ENCODE peak calls at places on chromosomes 12 and 14, in four cellular contexts. M is stimulated activated CD8-positive, alpha-beta memory T cell treated with anti-CD3 and anti-CD28 coated beads, Interleukin-4, amount 100 ng/mL, for 24 hours; V is CD8-positive, alpha-beta memory T cell; T is amniotic stem cell. W is an unnamed sample.

GRCh38 chr12:117521327-117521726 is 159.9 kb upstream of the NOS1 start:
- DNase-seq in V (no peak), T (no peak), M (no peak), W (no peak)

GRCh38 chr14:30058401-30058800 is 130.8 kb upstream of the PRKD1 start:
- DNase-seq in V (no peak), M (no peak), T (no peak), W (no peak)

GRCh38 chr12:26097046-26097878 is 27.6 kb downstream of the BHLHE41 start:
- DNase-seq in T (peak), V (peak), M (peak), W (peak)

GRCh38 chr12:125228519-125229260 is 163.5 kb downstream of the AACS start:
- DNase-seq in V (no peak), M (no peak), T (no peak), W (no peak)

GRCh38 chr12:569803-570236 is 93.4 kb downstream of the NINJ2 start:
- DNase-seq in M (peak), T (peak), V (peak), W (peak)

GRCh38 chr14:99781853-99782610 is 11.2 kb upstream of the EML1 start:
- DNase-seq in M (no peak), T (no peak), V (no peak), W (no peak)

GRCh38 chr14:69495341-69495921 is 10.9 kb downstream of the PLEKHD1 start:
- DNase-seq in T (no peak), V (no peak), M (no peak), W (no peak)

GRCh38 chr14:77965919-77966435 is 166.1 kb downstream of the ADCK1 start:
- DNase-seq in M (no peak), V (no peak), T (no peak), W (no peak)

GRCh38 chr12:109264095-109264942 is 44.8 kb downstream of the FOXN4 start:
- DNase-seq in M (peak), T (peak), V (no peak), W (peak)

GRCh38 chr14:59688224-59689170 is 111.9 kb upstream of the CCDC175 start:
- DNase-seq in V (no peak), M (peak), T (peak), W (no peak)

GRCh38 chr12:110934093-110934852 is 13.9 kb upstream of the MYL2 start:
- DNase-seq in M (no peak), T (no peak), V (no peak), W (no peak)

GRCh38 chr12:64670039-64670438 is 59.7 kb downstream of the RASSF3 start:
- DNase-seq in V (no peak), T (no peak), M (no peak), W (no peak)

GRCh38 chr14:75514673-75515630 is 7.3 kb upstream of the BATF start:
- DNase-seq in T (no peak), V (peak), M (no peak), W (no peak)

GRCh38 chr14:77469041-77469440 is 11.1 kb downstream of the AHSA1 start:
- DNase-seq in T (no peak), M (no peak), V (no peak), W (no peak)

GRCh38 chr14:85587152-85587697 is 57.3 kb downstream of the FLRT2 start:
- DNase-seq in M (no peak), T (peak), V (no peak), W (no peak)

GRCh38 chr12:105329926-105330282 is 587 bp upstream of the C12orf75 start:
- DNase-seq in M (no peak), T (no peak), V (peak), W (no peak)

GRCh38 chr12:23704992-23705943 is 244.2 kb downstream of the SOX5 start:
- DNase-seq in T (no peak), V (no peak), M (no peak), W (no peak)

GRCh38 chr12:75477137-75477536 is 3.4 kb upstream of the GLIPR1 start:
- DNase-seq in M (no peak), V (no peak), T (no peak), W (no peak)

GRCh38 chr14:104290756-104291122 is 152.4 kb downstream of the KIF26A start:
- DNase-seq in T (no peak), V (no peak), M (no peak), W (no peak)

GRCh38 chr12:65232490-65233077 is 45.9 kb upstream of the MSRB3 start:
- DNase-seq in T (no peak), M (no peak), V (no peak), W (no peak)

GRCh38 chr12:78531831-78532230 is 332.7 kb upstream of the SYT1 start:
- DNase-seq in T (no peak), M (no peak), V (no peak), W (no peak)

GRCh38 chr14:89190779-89191513 is 226.1 kb downstream of the FOXN3 start:
- DNase-seq in M (no peak), V (no peak), T (no peak), W (no peak)

GRCh38 chr12:16622315-16622714 is 16.4 kb upstream of the LMO3 start:
- DNase-seq in T (no peak), V (no peak), M (no peak), W (no peak)

GRCh38 chr12:40170593-40170992 is 54.2 kb upstream of the LRRK2 start:
- DNase-seq in T (no peak), V (no peak), M (no peak), W (no peak)

GRCh38 chr14:36975834-36976233 is 196.6 kb downstream of the SLC25A21 start:
- DNase-seq in V (no peak), T (no peak), M (no peak), W (no peak)

GRCh38 chr12:130254476-130255276 is 83.0 kb upstream of the PIWIL1 start:
- DNase-seq in T (no peak), M (no peak), V (no peak), W (no peak)

GRCh38 chr12:48349471-48349870 is 1.2 kb downstream of the ZNF641 start:
- DNase-seq in M (no peak), V (no peak), T (no peak), W (no peak)

GRCh38 chr12:48454675-48455074 is 17.7 kb upstream of the ANP32D start:
- DNase-seq in V (no peak), T (no peak), M (no peak), W (peak)

GRCh38 chr14:37181441-37181840 is 9.0 kb upstream of the SLC25A21 start:
- DNase-seq in V (no peak), T (no peak), M (no peak), W (no peak)

GRCh38 chr12:66708704-66709443 is 30.0 kb upstream of the GRIP1 start:
- DNase-seq in M (no peak), T (no peak), V (no peak), W (peak)

GRCh38 chr12:12612403-12612802 is 727 bp downstream of the CREBL2 start:
- DNase-seq in T (no peak), M (no peak), V (no peak), W (no peak)

W was measured in SW 1271.